ENCODE peak calls at places on chromosome 3, in nine cellular contexts. U is adrenal gland, V is esophagus squamous epithelium, A is cardiac muscle cell, H is endothelial cell of umbilical vein, K is IMR-90, B is spleen, N is small intestine, E is HCT116. M is an unnamed sample. For H3K36me3, the result is how much of the 10 kb centered on the place peaks cover.

GRCh38 chr3:126666002-126666401 is 11.1 kb upstream of the TXNRD3 start:
- DNase-seq in N (no peak), V (no peak), K (no peak), E (no peak), B (peak), A (no peak), U (no peak), H (no peak), M (no peak)

GRCh38 chr3:161498259-161498921 is 1.8 kb downstream of the OTOL1 start:
- DNase-seq in U (no peak), B (no peak), N (no peak), A (no peak), H (no peak), E (no peak), K (no peak), V (no peak), M (no peak)

GRCh38 chr3:164024786-164025185 is 1053.5 kb downstream of the SI start:
- DNase-seq in N (no peak), B (no peak), E (no peak), A (no peak), H (no peak), V (no peak), K (no peak), U (no peak), M (no peak)

GRCh38 chr3:159586587-159587202 is 401.9 kb upstream of the IL12A start:
- DNase-seq in K (peak), H (peak), B (no peak), E (peak), N (no peak), U (peak), A (peak), V (no peak), M (no peak)

GRCh38 chr3:197125601-197126000 is 96.0 kb upstream of the MELTF start:
- DNase-seq in V (no peak), H (no peak), B (no peak), K (peak), E (no peak), A (no peak), U (no peak), N (no peak), M (no peak)

GRCh38 chr3:160224811-160225180 is 426 bp upstream of the C3orf80 start:
- DNase-seq in U (no peak), N (no peak), V (no peak), K (no peak), B (no peak), H (no peak), A (no peak), E (no peak), M (no peak)

GRCh38 chr3:180913582-180914404 is 1.3 kb downstream of the FXR1 start:
- DNase-seq in N (no peak), B (no peak), H (peak), A (peak), E (no peak), K (peak), U (no peak), V (no peak), M (no peak)

GRCh38 chr3:185824467-185825378 is at the start of gene IGF2BP2:
- DNase-seq in K (peak), B (peak), U (peak), E (no peak), V (no peak), A (peak), N (peak), H (peak), M (peak)

GRCh38 chr3:194462936-194463335 is 23.9 kb downstream of the ATP13A3 start:
- DNase-seq in K (peak), E (no peak), N (peak), B (no peak), A (no peak), U (no peak), H (no peak), V (no peak), M (no peak)

GRCh38 chr3:35965908-35966307 is 326.6 kb downstream of the ARPP21 start:
- DNase-seq in B (no peak), E (no peak), A (peak), U (no peak), V (no peak), K (peak), H (peak), N (no peak), M (no peak)

GRCh38 chr3:43259626-43260025 is 26.7 kb upstream of the SNRK start:
- DNase-seq in U (no peak), K (no peak), B (no peak), H (no peak), A (no peak), E (no peak), V (no peak), N (no peak), M (no peak)

GRCh38 chr3:16945330-16945729 is 60.6 kb downstream of the PLCL2 start:
- DNase-seq in N (no peak), U (no peak), E (no peak), B (no peak), H (peak), K (peak), A (no peak), V (no peak), M (no peak)

GRCh38 chr3:8646313-8646938 is 1.8 kb upstream of the SSUH2 start:
- DNase-seq in N (no peak), H (no peak), B (peak), E (no peak), U (no peak), A (no peak), V (no peak), K (no peak), M (no peak)

GRCh38 chr3:97389883-97390282 is 374.7 kb upstream of the ARL6 start:
- DNase-seq in E (no peak), K (no peak), H (no peak), B (no peak), V (no peak), U (no peak), N (no peak), A (no peak), M (no peak)

GRCh38 chr3:65902304-65902793 is 136.4 kb downstream of the MAGI1 start:
- DNase-seq in V (no peak), U (no peak), A (peak), E (no peak), H (no peak), B (no peak), K (no peak), N (peak), M (no peak)

GRCh38 chr3:107124885-107125284 is 252.4 kb upstream of the CCDC54 start:
- DNase-seq in N (no peak), B (no peak), A (no peak), U (peak), K (peak), V (no peak), H (no peak), E (no peak), M (no peak)

GRCh38 chr3:70871909-70872656 is 559.6 kb upstream of the MDFIC2 start:
- DNase-seq in U (peak), E (no peak), H (no peak), V (no peak), N (no peak), K (peak), B (no peak), A (no peak), M (no peak)

GRCh38 chr3:43956945-43957344 is 266.2 kb downstream of the ABHD5 start:
- DNase-seq in K (no peak), V (no peak), B (no peak), U (no peak), E (no peak), N (no peak), A (no peak), H (no peak), M (no peak)

GRCh38 chr3:97863025-97863424 is 41.2 kb downstream of the CRYBG3 start:
- DNase-seq in E (no peak), B (no peak), N (no peak), V (no peak), A (no peak), U (no peak), H (no peak), K (peak), M (no peak)

GRCh38 chr3:46406786-46407611 is at the start of the genes CCR5AS and CCRL2:
- DNase-seq in H (peak), N (peak), U (peak), A (peak), V (peak), B (peak), E (no peak), K (peak), M (peak)

GRCh38 chr3:122987231-122987630 is 40.3 kb downstream of the SEMA5B start:
- DNase-seq in A (no peak), U (no peak), E (no peak), H (no peak), K (no peak), V (no peak), N (no peak), B (no peak), M (no peak)

GRCh38 chr3:115790759-115791158 is 167.4 kb downstream of the GAP43 start:
- DNase-seq in V (no peak), H (peak), K (peak), E (peak), N (peak), A (no peak), B (no peak), U (peak), M (no peak)

GRCh38 chr3:31066999-31067398 is 172.5 kb upstream of the GADL1 start:
- DNase-seq in A (no peak), N (no peak), V (no peak), B (no peak), E (no peak), K (peak), U (peak), H (no peak), M (no peak)

GRCh38 chr3:31197941-31198340 is 303.5 kb upstream of the GADL1 start:
- DNase-seq in V (no peak), H (no peak), N (peak), B (no peak), K (no peak), U (no peak), E (no peak), A (no peak), M (no peak)

GRCh38 chr3:146164071-146164470 is 3.1 kb upstream of the PLOD2 start:
- DNase-seq in H (no peak), V (no peak), K (no peak), A (no peak), N (no peak), U (no peak), B (no peak), E (no peak), M (no peak)

DNA sequence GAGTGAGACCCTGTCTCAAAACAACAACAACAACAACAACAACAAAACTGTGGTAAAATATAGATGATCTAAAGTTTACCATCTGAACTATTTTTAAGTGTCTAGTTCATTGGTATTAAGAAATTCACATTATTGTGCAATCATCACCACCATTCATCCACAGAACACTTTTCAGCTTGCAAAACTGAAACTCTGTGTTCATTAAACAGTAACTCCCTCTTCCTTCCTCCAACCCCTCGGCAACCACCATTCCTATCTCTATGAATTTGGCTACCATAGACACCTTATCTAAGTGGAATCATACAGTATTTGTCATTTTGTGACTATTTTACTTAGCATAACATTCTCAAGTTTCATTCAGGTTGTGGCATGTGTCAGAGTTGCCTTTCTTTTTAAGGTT is 20.7 kb downstream of the KAT2B start:
- DNase-seq in E (no peak), U (no peak), N (no peak), V (no peak), H (no peak), A (no peak), K (peak), B (no peak), M (no peak)
- H3K27ac ChIP-seq in E (no peak), U (peak), N (no peak), V (peak), H (no peak), A (no peak), K (no peak), B (peak), M (peak)

GRCh38 chr3:13397316-13397715 is 22.8 kb downstream of the NUP210 start:
- DNase-seq in N (no peak), K (no peak), A (no peak), B (no peak), U (no peak), V (no peak), E (no peak), H (no peak), M (no peak)

GRCh38 chr3:13403213-13403817 is 16.8 kb downstream of the NUP210 start:
- DNase-seq in H (no peak), A (no peak), K (no peak), N (no peak), U (no peak), V (no peak), E (no peak), B (no peak), M (no peak)

GRCh38 chr3:13401149-13401548 is 19.0 kb downstream of the NUP210 start:
- DNase-seq in N (no peak), E (no peak), U (no peak), A (no peak), H (no peak), B (no peak), K (no peak), V (no peak), M (no peak)

GRCh38 chr3:13400114-13400696 is 19.9 kb downstream of the NUP210 start:
- DNase-seq in E (no peak), U (no peak), N (no peak), B (no peak), A (no peak), K (no peak), V (no peak), H (no peak), M (no peak)

GRCh38 chr3:13399603-13400002 is 20.5 kb downstream of the NUP210 start:
- DNase-seq in U (no peak), N (no peak), B (no peak), V (no peak), H (no peak), E (no peak), A (no peak), K (no peak), M (no peak)
- H3K36me3 ChIP-seq in U (under half), N (under half), B (half or more), V (under half), H (under half), E (under half), A (under half), K (under half), M (under half)

GRCh38 chr3:132593241-132593949 is 3.7 kb upstream of the ACKR4 start:
- DNase-seq in U (no peak), N (no peak), H (no peak), E (no peak), A (no peak), K (peak), V (no peak), B (no peak), M (no peak)
- H3K27ac ChIP-seq in U (peak), N (no peak), H (peak), E (no peak), A (no peak), K (peak), V (peak), B (no peak), M (no peak)

GRCh38 chr3:48770187-48770502 is 53.1 kb upstream of the IP6K2 start:
- DNase-seq in B (no peak), H (no peak), V (no peak), E (no peak), A (no peak), U (no peak), N (no peak), K (no peak), M (no peak)
- H3K36me3 ChIP-seq in B (half or more), H (under half), V (under half), E (under half), A (under half), U (under half), N (under half), K (under half), M (under half)

GRCh38 chr3:154098396-154098795 is 22.8 kb upstream of the ARHGEF26 start:
- DNase-seq in K (no peak), H (no peak), V (no peak), E (no peak), U (no peak), N (no peak), A (no peak), B (no peak), M (no peak)
- H3K27ac ChIP-seq in K (no peak), H (no peak), V (no peak), E (no peak), U (no peak), N (no peak), A (no peak), B (no peak), M (no peak)

DNA sequence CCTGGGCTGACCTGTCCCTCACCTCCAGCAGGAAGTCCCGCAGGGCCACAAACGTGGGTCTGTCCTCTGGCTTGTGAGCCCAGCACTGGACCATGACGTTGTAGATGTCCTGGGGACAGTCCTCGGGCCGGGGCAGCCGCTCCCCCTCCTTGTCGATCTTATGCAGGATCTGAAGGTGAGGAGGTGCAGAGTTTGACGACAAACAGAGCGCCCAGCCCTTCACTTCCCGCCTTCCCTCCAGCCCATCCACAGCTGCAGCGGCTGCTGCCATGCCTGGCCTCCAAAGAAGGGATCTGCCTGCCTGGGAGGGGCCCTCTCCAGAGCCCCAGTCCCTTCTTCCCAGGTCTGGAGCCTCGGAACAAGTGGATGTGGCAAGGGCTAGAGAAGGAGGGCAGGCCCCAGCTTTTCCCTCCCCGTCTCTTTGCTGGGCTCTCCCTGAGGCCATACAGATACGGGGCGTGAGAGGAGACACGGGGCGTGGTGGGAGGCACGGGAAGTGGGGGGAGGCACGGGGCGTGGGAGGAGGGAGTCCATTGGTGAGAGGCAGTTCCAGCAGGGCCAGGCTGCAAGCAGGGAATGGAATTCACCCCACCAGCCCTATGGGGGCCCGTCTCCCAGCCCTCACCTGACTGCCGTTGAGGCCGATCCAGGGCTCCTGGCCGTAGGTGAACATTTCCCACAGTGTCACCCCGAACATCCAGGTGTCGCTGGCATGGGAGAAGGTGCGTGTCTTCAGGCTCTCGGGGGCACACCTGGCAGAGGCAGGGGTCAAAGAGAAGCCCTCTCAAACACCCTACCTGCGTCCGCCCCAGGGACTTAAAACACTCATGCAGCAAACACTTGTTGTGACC is 29.7 kb downstream of the TNK2 start:
- DNase-seq in N (no peak), V (no peak), H (no peak), U (no peak), A (no peak), E (no peak), K (no peak), B (peak), M (no peak)
- H3K36me3 ChIP-seq in N (under half), V (under half), H (under half), U (under half), A (under half), E (under half), K (under half), B (half or more), M (half or more)

GRCh38 chr3:119470851-119471250 is 2.1 kb downstream of the POGLUT1 start:
- DNase-seq in H (no peak), N (peak), B (no peak), E (no peak), A (no peak), K (no peak), U (no peak), V (no peak), M (no peak)

GRCh38 chr3:119469378-119470189 is 821 bp downstream of the POGLUT1 start:
- DNase-seq in N (no peak), E (no peak), U (no peak), H (peak), K (peak), V (no peak), B (no peak), A (no peak), M (peak)
- H3K27ac ChIP-seq in N (peak), E (peak), U (peak), H (peak), K (peak), V (peak), B (peak), A (peak), M (peak)

GRCh38 chr3:53198996-53199395 is 38.0 kb downstream of the PRKCD start:
- DNase-seq in U (no peak), H (no peak), E (no peak), V (no peak), K (no peak), A (no peak), N (no peak), B (no peak), M (no peak)
- H3K36me3 ChIP-seq in U (under half), H (under half), E (under half), V (under half), K (under half), A (under half), N (under half), B (under half), M (under half)

DNA sequence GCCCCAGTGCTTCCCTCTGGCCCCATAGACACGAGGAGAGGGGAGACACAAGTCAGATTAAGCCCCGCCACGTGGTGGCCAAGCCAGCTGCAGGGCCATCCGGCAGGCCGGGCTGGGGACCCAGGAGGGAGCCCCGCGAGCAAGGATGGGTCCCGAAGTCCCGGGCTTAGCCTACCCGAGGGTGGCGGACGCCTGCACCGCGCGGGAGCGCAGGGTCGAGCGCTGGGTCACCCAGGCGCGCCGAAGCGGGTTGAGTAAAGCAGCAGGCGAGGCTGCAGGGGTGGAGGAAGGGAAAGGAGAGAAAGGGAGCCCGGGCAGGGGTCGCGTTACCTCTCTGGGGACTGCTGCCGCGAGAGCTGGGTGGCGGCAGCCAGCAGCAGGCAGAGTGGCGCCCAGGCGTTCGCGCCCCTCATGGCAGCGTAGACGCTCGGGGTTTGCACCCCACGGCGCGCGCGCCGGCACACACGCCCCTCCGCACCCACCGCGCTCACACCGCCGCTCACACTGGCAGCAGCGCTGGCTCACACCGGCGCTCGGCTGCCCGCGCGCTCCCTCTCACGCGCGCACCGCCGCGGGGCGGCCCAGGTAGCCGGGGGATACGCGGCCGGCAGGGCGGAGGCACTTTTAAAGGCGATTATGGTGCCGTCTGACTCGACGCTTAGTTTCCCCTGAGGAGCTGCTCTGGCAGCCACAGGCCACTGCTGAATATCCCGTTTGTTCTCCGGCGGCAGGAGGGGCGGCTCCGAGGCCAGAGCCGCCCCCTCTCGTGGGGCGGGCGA is at the start of gene PCOLCE2:
- DNase-seq in B (peak), U (no peak), K (no peak), E (peak), V (no peak), N (peak), H (peak), A (peak), M (no peak)
- H3K27ac ChIP-seq in B (peak), U (no peak), K (no peak), E (peak), V (peak), N (no peak), H (no peak), A (no peak), M (no peak)

GRCh38 chr3:33006081-33006480 is 54.6 kb downstream of the CCR4 start:
- DNase-seq in K (no peak), U (no peak), V (no peak), H (no peak), E (no peak), B (no peak), A (peak), N (no peak), M (peak)

GRCh38 chr3:33004961-33005360 is 53.5 kb downstream of the CCR4 start:
- DNase-seq in N (no peak), A (no peak), E (no peak), K (no peak), U (no peak), V (no peak), B (no peak), H (no peak), M (no peak)

GRCh38 chr3:33006571-33007286 is 55.3 kb downstream of the CCR4 start:
- DNase-seq in K (peak), A (no peak), E (no peak), N (peak), B (no peak), U (no peak), H (no peak), V (no peak), M (no peak)

GRCh38 chr3:33008282-33008681 is 56.8 kb downstream of the CCR4 start:
- DNase-seq in E (no peak), V (no peak), H (no peak), A (no peak), U (no peak), B (no peak), K (no peak), N (no peak), M (peak)

GRCh38 chr3:33007776-33008175 is 56.3 kb downstream of the CCR4 start:
- DNase-seq in V (no peak), U (no peak), N (no peak), A (no peak), H (no peak), E (no peak), B (no peak), K (no peak), M (peak)
- H3K36me3 ChIP-seq in V (under half), U (under half), N (under half), A (under half), H (under half), E (under half), B (half or more), K (under half), M (under half)